ENCODE peak calls at places on chromosomes 7 and 10, in four cellular contexts. B is H7, E is activated T-cell treated with anti-CD3 and anti-CD28 coated beads for 48 hours, Z is astrocyte of the spinal cord. Q is an unnamed sample.
A peak's percentile ranks its signal among the peaks of the same experiment; 100 is the strongest.

GRCh38 chr10:122126763-122127659 is 138.0 kb downstream of the TACC2 start:
- DNase-seq in B (peak; percentile 57), E (no peak), Z (peak; percentile 94), Q (peak; percentile 46)

GRCh38 chr7:98056580-98056979 is 50.1 kb upstream of the LMTK2 start:
- DNase-seq in B (no peak), E (no peak), Z (no peak), Q (no peak)

GRCh38 chr7:97145068-97145467 is 27.6 kb downstream of the SDHAF3 start:
- DNase-seq in B (no peak), E (no peak), Z (peak; percentile 59), Q (no peak)

GRCh38 chr7:27148776-27149641 is 1.4 kb upstream of the HOXA6 start:
- DNase-seq in B (peak; percentile 55), E (no peak), Z (no peak), Q (no peak)

GRCh38 chr10:12389154-12389734 is 39.9 kb downstream of the CAMK1D start:
- DNase-seq in B (no peak), E (no peak), Z (no peak), Q (no peak)

GRCh38 chr7:147400221-147400689 is 1190.3 kb upstream of the C7orf33 start:
- DNase-seq in B (no peak), E (no peak), Z (peak; percentile 58), Q (no peak)

GRCh38 chr7:158621042-158621441 is 33.4 kb upstream of the PTPRN2 start:
- DNase-seq in B (no peak), E (no peak), Z (no peak), Q (no peak)

GRCh38 chr7:32163141-32163806 is 93.1 kb upstream of the PDE1C start:
- DNase-seq in B (no peak), E (no peak), Z (peak; percentile 96), Q (no peak)

GRCh38 chr10:103734731-103735130 is 120.6 kb downstream of the SH3PXD2A start:
- DNase-seq in B (no peak), E (no peak), Z (no peak), Q (no peak)

GRCh38 chr7:150322833-150323681 is at the start of the genes ACTR3C and LRRC61:
- DNase-seq in B (peak; percentile 54), E (peak; percentile 65), Z (no peak), Q (peak; percentile 80)

GRCh38 chr7:149459201-149459539 is 1.7 kb downstream of the ZNF777 start:
- DNase-seq in B (no peak), E (no peak), Z (no peak), Q (no peak)

GRCh38 chr10:63204667-63205391 is 71.7 kb downstream of the NRBF2 start:
- DNase-seq in B (no peak), E (no peak), Z (no peak), Q (no peak)

GRCh38 chr10:30587522-30588031 is 42.0 kb downstream of the LYZL2 start:
- DNase-seq in B (peak; percentile 30), E (no peak), Z (no peak), Q (peak; percentile 48)

GRCh38 chr10:102522874-102523249 is 19.1 kb downstream of the SUFU start:
- DNase-seq in B (no peak), E (no peak), Z (no peak), Q (no peak)

GRCh38 chr7:76283254-76284159 is 19.0 kb upstream of the HSPB1 start:
- DNase-seq in B (peak; percentile 77), E (no peak), Z (no peak), Q (no peak)

GRCh38 chr10:89337493-89337892 is 9.7 kb downstream of the IFIT3 start:
- DNase-seq in B (no peak), E (no peak), Z (peak; percentile 76), Q (no peak)

GRCh38 chr10:68156373-68157185 is 47.3 kb downstream of the MYPN start:
- DNase-seq in B (peak; percentile 41), E (peak; percentile 28), Z (peak; percentile 75), Q (peak; percentile 42)

GRCh38 chr7:36210542-36210941 is 57.5 kb downstream of the EEPD1 start:
- DNase-seq in B (no peak), E (no peak), Z (no peak), Q (no peak)

GRCh38 chr10:52883996-52884871 is 111.7 kb upstream of the MBL2 start:
- DNase-seq in B (peak; percentile 64), E (no peak), Z (peak; percentile 71), Q (peak; percentile 77)

GRCh38 chr7:156129589-156129988 is 317.3 kb upstream of the SHH start:
- DNase-seq in B (no peak), E (no peak), Z (no peak), Q (no peak)

GRCh38 chr7:105723582-105723981 is 142.3 kb upstream of the EFCAB10 start:
- DNase-seq in B (peak; percentile 55), E (no peak), Z (no peak), Q (peak; percentile 46)

GRCh38 chr7:1693419-1693990 is 23.4 kb downstream of the ELFN1 start:
- DNase-seq in B (peak; percentile 51), E (no peak), Z (no peak), Q (peak; percentile 31)

GRCh38 chr7:117085769-117086463 is 132.6 kb downstream of the ST7 start:
- DNase-seq in B (no peak), E (no peak), Z (peak; percentile 50), Q (no peak)

GRCh38 chr7:43479042-43479441 is 103.9 kb upstream of the STK17A start:
- DNase-seq in B (no peak), E (no peak), Z (no peak), Q (no peak)

GRCh38 chr7:6235029-6235627 is 37.3 kb downstream of the CYTH3 start:
- DNase-seq in B (no peak), E (no peak), Z (no peak), Q (no peak)

GRCh38 chr10:54133201-54133600 is 667.8 kb downstream of the PCDH15 start:
- DNase-seq in B (no peak), E (no peak), Z (no peak), Q (no peak)

GRCh38 chr10:105952153-105952552 is 1212.4 kb downstream of the SORCS1 start:
- DNase-seq in B (no peak), E (no peak), Z (peak; percentile 40), Q (peak; percentile 46)

GRCh38 chr7:111508387-111508786 is 53.9 kb downstream of the IMMP2L start:
- DNase-seq in B (no peak), E (no peak), Z (no peak), Q (no peak)

GRCh38 chr7:102874166-102874829 is 38.5 kb upstream of the LRRC17 start:
- DNase-seq in B (no peak), E (peak; percentile 8), Z (peak; percentile 95), Q (no peak)

GRCh38 chr10:69065406-69066361 is 22.2 kb upstream of the SRGN start:
- DNase-seq in B (no peak), E (no peak), Z (peak; percentile 43), Q (no peak)

GRCh38 chr7:32846630-32847225 is 44.8 kb downstream of the KBTBD2 start:
- DNase-seq in B (peak; percentile 76), E (peak; percentile 84), Z (peak; percentile 69), Q (peak; percentile 92)

GRCh38 chr10:43284341-43284910 is 17.6 kb upstream of the RASGEF1A start:
- DNase-seq in B (peak; percentile 83), E (no peak), Z (no peak), Q (peak; percentile 75)

GRCh38 chr7:117645456-117646181 is 165.8 kb downstream of the CFTR start:
- DNase-seq in B (no peak), E (no peak), Z (peak; percentile 69), Q (no peak)

GRCh38 chr7:22301790-22302189 is 55.2 kb downstream of the RAPGEF5 start:
- DNase-seq in B (no peak), E (no peak), Z (no peak), Q (no peak)

GRCh38 chr7:45717537-45718235 is 143.5 kb downstream of the ADCY1 start:
- DNase-seq in B (no peak), E (no peak), Z (no peak), Q (peak; percentile 17)

GRCh38 chr10:14330390-14331071 is at the start of gene FRMD4A:
- DNase-seq in B (peak; percentile 36), E (no peak), Z (no peak), Q (peak; percentile 43)